ENCODE peak calls at places on chromosomes 12 and 14, in five cellular contexts. One of them, this sample, is unnamed.

GRCh38 chr12:1630827-1631591 is 2.0 kb downstream of the WNT5B start:
- DNase-seq in prostate gland: no peak
- DNase-seq in Caco-2: peak
- DNase-seq in GM23248: no peak
- DNase-seq in cardiac fibroblast: peak
- DNase-seq in this sample: no peak

GRCh38 chr12:26028953-26029740 is 70.7 kb downstream of the RASSF8 start:
- DNase-seq in GM23248: peak
- DNase-seq in Caco-2: no peak
- DNase-seq in prostate gland: peak
- DNase-seq in cardiac fibroblast: peak
- DNase-seq in this sample: no peak

GRCh38 chr14:95185452-95186392 is 28.4 kb upstream of the DICER1 start:
- DNase-seq in GM23248: peak
- DNase-seq in Caco-2: no peak
- DNase-seq in prostate gland: no peak
- DNase-seq in cardiac fibroblast: peak
- DNase-seq in this sample: peak

GRCh38 chr14:100523131-100523530 is 64.1 kb downstream of the BEGAIN start:
- DNase-seq in Caco-2: no peak
- DNase-seq in cardiac fibroblast: no peak
- DNase-seq in prostate gland: no peak
- DNase-seq in GM23248: no peak
- DNase-seq in this sample: no peak

GRCh38 chr14:23339506-23340268 is 13.0 kb downstream of the SLC22A17 start:
- DNase-seq in GM23248: no peak
- DNase-seq in prostate gland: no peak
- DNase-seq in cardiac fibroblast: no peak
- DNase-seq in Caco-2: no peak
- DNase-seq in this sample: no peak

GRCh38 chr14:101817511-101818001 is 56.0 kb downstream of the PPP2R5C start:
- DNase-seq in prostate gland: no peak
- DNase-seq in GM23248: no peak
- DNase-seq in cardiac fibroblast: no peak
- DNase-seq in Caco-2: no peak
- DNase-seq in this sample: no peak

GRCh38 chr12:56198836-56199235 is 9.6 kb upstream of the SMARCC2 start:
- DNase-seq in Caco-2: no peak
- DNase-seq in prostate gland: no peak
- DNase-seq in GM23248: no peak
- DNase-seq in cardiac fibroblast: peak
- DNase-seq in this sample: no peak

GRCh38 chr12:129202109-129202814 is 349.0 kb downstream of the GLT1D1 start:
- DNase-seq in GM23248: no peak
- DNase-seq in cardiac fibroblast: no peak
- DNase-seq in prostate gland: no peak
- DNase-seq in Caco-2: no peak
- DNase-seq in this sample: no peak

GRCh38 chr14:33657478-33657877 is 293.4 kb downstream of the EGLN3 start:
- DNase-seq in Caco-2: no peak
- DNase-seq in GM23248: peak
- DNase-seq in prostate gland: no peak
- DNase-seq in cardiac fibroblast: peak
- DNase-seq in this sample: no peak

GRCh38 chr12:54039417-54040147 is 6.7 kb downstream of the HOXC5 start:
- DNase-seq in GM23248: peak
- DNase-seq in prostate gland: no peak
- DNase-seq in Caco-2: no peak
- DNase-seq in cardiac fibroblast: no peak
- DNase-seq in this sample: no peak

GRCh38 chr14:61652526-61653262 is 42.6 kb upstream of the HIF1A start:
- DNase-seq in prostate gland: no peak
- DNase-seq in cardiac fibroblast: no peak
- DNase-seq in Caco-2: no peak
- DNase-seq in GM23248: peak
- DNase-seq in this sample: no peak

GRCh38 chr14:68279777-68280233 is 460.2 kb downstream of the RAD51B start:
- DNase-seq in cardiac fibroblast: no peak
- DNase-seq in GM23248: no peak
- DNase-seq in prostate gland: no peak
- DNase-seq in Caco-2: no peak
- DNase-seq in this sample: no peak

GRCh38 chr14:99481745-99482099 is 513 bp downstream of the CCNK start:
- DNase-seq in cardiac fibroblast: peak
- DNase-seq in Caco-2: no peak
- DNase-seq in prostate gland: peak
- DNase-seq in GM23248: peak
- DNase-seq in this sample: no peak

GRCh38 chr12:55743967-55744931 is 1.3 kb downstream of the GDF11 start:
- DNase-seq in GM23248: peak
- DNase-seq in Caco-2: no peak
- DNase-seq in prostate gland: no peak
- DNase-seq in cardiac fibroblast: no peak
- DNase-seq in this sample: no peak

DNA sequence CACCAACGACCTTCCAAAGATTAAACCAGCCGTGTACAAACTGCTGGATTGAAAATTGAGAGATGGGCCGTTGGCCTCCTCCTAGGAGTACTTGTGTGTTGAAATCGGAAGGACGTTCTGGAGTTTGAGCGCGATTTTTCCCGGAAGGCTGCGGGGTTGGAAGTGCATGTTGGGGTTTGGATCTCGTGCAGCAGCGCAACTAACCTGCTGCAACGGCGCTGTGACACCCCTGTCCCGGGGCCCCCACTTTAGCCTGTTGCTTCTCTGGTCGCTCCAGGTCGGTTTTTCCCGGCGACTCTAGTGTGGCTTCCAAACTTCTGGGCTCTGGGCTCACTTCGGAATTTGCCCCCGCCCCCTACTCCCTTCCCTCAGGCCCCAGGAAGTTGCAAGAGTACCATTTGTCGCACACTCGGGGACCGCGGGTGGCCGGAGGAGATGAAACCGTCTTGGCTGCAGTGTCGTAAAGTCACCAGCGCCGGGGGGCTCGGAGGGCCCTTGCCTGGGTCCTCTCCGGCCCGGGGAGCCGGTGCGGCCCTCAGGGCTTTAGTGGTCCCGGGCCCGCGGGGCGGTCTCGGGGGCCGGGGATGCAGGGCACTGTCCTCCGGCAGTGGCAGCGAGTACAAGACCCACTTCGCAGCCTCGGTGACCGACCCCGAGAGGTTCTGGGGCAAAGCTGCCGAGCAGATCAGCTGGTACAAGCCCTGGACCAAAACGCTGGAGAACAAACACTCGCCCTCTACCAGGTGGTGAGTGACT is at the start of gene ACSS3:
- DNase-seq in GM23248: peak
- DNase-seq in Caco-2: no peak
- DNase-seq in prostate gland: peak
- DNase-seq in cardiac fibroblast: peak
- DNase-seq in this sample: peak
- H3K4me3 ChIP-seq in GM23248: peak
- H3K4me3 ChIP-seq in Caco-2: no peak
- H3K4me3 ChIP-seq in prostate gland: peak
- H3K4me3 ChIP-seq in cardiac fibroblast: peak
- H3K4me3 ChIP-seq in this sample: peak

DNA sequence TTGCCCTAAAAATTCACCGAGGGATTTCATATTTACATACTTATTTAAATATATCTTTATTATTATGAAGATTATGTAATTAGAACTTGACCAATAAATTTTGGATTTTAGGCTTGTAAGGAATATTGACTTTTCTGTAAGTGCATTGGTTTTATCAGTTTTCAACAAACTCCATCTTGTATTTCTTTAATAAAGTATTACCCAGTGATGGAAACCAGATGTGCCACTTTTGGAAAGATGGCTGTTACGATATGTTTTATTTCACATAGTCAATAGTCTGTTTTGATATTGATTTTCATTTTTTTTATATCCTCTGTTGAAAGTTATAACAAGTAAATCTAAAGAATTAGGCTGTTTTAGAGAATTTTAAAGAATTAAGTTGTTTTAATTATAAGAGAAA is 1.8 kb downstream of the MON2 start:
- DNase-seq in Caco-2: no peak
- DNase-seq in cardiac fibroblast: no peak
- DNase-seq in GM23248: peak
- DNase-seq in prostate gland: no peak
- DNase-seq in this sample: no peak
- H3K4me3 ChIP-seq in Caco-2: no peak
- H3K4me3 ChIP-seq in cardiac fibroblast: peak
- H3K4me3 ChIP-seq in GM23248: peak
- H3K4me3 ChIP-seq in prostate gland: peak
- H3K4me3 ChIP-seq in this sample: peak

GRCh38 chr12:68446379-68446778 is 114.2 kb upstream of the MDM1 start:
- DNase-seq in prostate gland: no peak
- DNase-seq in cardiac fibroblast: no peak
- DNase-seq in Caco-2: no peak
- DNase-seq in GM23248: no peak
- DNase-seq in this sample: no peak
- H3K4me3 ChIP-seq in prostate gland: no peak
- H3K4me3 ChIP-seq in cardiac fibroblast: no peak
- H3K4me3 ChIP-seq in Caco-2: no peak
- H3K4me3 ChIP-seq in GM23248: no peak
- H3K4me3 ChIP-seq in this sample: no peak

DNA sequence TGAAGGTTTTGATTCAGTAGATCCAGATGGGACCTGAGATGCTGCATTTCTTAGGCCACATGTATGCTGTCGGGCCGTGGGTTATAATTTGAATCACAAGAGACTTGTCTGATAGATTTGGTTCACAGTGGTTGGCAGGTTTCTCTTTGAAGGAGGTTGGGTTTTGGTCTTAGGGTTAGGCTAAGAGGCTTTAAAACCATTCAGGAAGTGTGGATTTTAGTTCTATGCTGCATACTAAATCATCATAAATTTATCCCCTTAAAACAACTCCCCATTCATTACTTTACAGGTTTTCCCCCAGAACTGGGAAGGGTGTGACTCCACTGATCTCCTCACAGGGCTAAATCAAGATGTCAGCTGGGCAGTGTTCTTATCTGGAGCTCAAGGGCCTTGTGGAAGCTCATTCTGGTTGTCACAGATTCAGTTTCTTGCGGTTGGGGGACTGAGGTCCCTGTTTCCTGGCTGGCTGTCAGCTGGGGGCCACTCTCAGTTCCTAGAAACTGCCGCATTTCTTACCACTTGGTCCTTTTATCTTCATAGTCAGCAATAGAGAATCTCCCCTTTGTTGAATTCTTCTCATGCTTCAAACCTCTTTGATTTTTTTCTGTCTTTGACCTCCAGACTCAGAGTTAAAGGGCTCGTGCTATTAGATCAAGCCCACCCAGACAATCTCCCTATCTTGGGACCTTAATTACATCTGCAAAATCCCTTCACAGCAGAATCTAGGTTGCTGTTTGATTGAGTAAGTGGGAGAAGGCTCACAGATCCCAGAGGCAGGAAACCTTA is 20.6 kb upstream of the PCNX1 start:
- DNase-seq in cardiac fibroblast: no peak
- DNase-seq in GM23248: no peak
- DNase-seq in Caco-2: no peak
- DNase-seq in prostate gland: no peak
- DNase-seq in this sample: peak
- H3K4me3 ChIP-seq in cardiac fibroblast: no peak
- H3K4me3 ChIP-seq in GM23248: no peak
- H3K4me3 ChIP-seq in Caco-2: no peak
- H3K4me3 ChIP-seq in prostate gland: no peak
- H3K4me3 ChIP-seq in this sample: no peak

GRCh38 chr12:105334001-105334400 is 3.5 kb downstream of the C12orf75 start:
- DNase-seq in Caco-2: no peak
- DNase-seq in prostate gland: no peak
- DNase-seq in GM23248: peak
- DNase-seq in cardiac fibroblast: peak
- DNase-seq in this sample: no peak
- H3K4me3 ChIP-seq in Caco-2: no peak
- H3K4me3 ChIP-seq in prostate gland: no peak
- H3K4me3 ChIP-seq in GM23248: peak
- H3K4me3 ChIP-seq in cardiac fibroblast: no peak
- H3K4me3 ChIP-seq in this sample: no peak

DNA sequence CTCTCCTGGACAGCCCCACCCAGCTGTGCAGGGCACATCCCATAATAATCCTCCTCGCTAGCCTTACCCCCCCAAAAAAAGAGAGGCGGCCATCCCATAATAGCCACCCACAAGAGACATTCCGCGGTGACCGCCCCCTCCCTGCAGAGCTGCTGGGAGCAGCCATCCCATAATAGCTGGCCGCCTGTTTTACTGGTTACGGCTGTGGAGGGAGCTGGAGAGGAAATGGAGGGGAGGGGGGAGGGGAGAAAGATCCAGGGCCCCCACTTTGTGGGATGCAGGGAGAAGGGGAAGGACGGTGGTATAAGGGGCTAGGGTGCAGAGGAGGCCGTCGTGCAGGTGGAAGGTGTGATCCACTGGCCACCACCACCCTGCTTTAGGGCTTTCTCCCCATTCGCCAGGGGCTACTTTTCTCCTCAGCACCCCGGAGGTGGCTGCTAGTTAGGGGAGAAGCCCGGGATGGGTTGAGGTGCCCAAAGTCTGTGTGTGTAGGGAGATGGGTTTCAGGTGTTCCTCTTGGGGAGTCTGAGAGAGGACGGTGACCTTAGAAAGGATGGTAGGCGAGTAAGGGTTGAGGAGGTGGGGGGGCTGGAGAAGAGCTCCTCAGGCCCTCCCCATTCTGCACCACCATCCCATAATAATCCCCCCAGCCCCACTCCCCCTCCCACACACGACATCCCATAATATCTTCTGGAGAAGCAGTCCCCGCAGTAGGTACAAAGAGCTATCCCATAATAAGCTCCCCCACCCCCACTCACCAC is 6.0 kb upstream of the CHD4 start:
- DNase-seq in Caco-2: peak
- DNase-seq in GM23248: peak
- DNase-seq in prostate gland: peak
- DNase-seq in cardiac fibroblast: peak
- DNase-seq in this sample: no peak
- H3K4me3 ChIP-seq in Caco-2: no peak
- H3K4me3 ChIP-seq in GM23248: no peak
- H3K4me3 ChIP-seq in prostate gland: no peak
- H3K4me3 ChIP-seq in cardiac fibroblast: no peak
- H3K4me3 ChIP-seq in this sample: peak

GRCh38 chr12:62631531-62632520 is 165.2 kb downstream of the MON2 start:
- DNase-seq in cardiac fibroblast: peak
- DNase-seq in Caco-2: no peak
- DNase-seq in GM23248: peak
- DNase-seq in prostate gland: peak
- DNase-seq in this sample: peak
- H3K4me3 ChIP-seq in cardiac fibroblast: peak
- H3K4me3 ChIP-seq in Caco-2: peak
- H3K4me3 ChIP-seq in GM23248: peak
- H3K4me3 ChIP-seq in prostate gland: peak
- H3K4me3 ChIP-seq in this sample: peak

This sample was measured in gastrocnemius medialis.